ENCODE peak calls at places on chromosomes 5 and 9, in nine cellular contexts. One of them, this sample, is unnamed.

GRCh38 chr5:171579849-171580505 is 160.5 kb downstream of the FGF18 start:
- DNase-seq in upper lobe of right lung: no peak
- DNase-seq in adrenal gland: no peak
- DNase-seq in CD8-positive, alpha-beta memory T cell: no peak
- DNase-seq in body of pancreas: no peak
- DNase-seq in adipocyte: no peak
- DNase-seq in IMR-90: no peak
- DNase-seq in PC-3: no peak
- DNase-seq in fibroblast of lung: no peak
- DNase-seq in this sample: no peak

GRCh38 chr5:137220523-137220927 is 278.6 kb downstream of the SPOCK1 start:
- DNase-seq in upper lobe of right lung: no peak
- DNase-seq in adrenal gland: peak; percentile 57
- DNase-seq in CD8-positive, alpha-beta memory T cell: no peak
- DNase-seq in body of pancreas: no peak
- DNase-seq in adipocyte: peak; percentile 80
- DNase-seq in IMR-90: peak; percentile 78
- DNase-seq in PC-3: peak; percentile 93
- DNase-seq in fibroblast of lung: peak; percentile 86
- DNase-seq in this sample: no peak

GRCh38 chr9:112430006-112430522 is 50.2 kb downstream of the HSDL2 start:
- DNase-seq in upper lobe of right lung: no peak
- DNase-seq in adrenal gland: no peak
- DNase-seq in CD8-positive, alpha-beta memory T cell: no peak
- DNase-seq in body of pancreas: no peak
- DNase-seq in adipocyte: no peak
- DNase-seq in IMR-90: no peak
- DNase-seq in PC-3: no peak
- DNase-seq in fibroblast of lung: no peak
- DNase-seq in this sample: no peak

GRCh38 chr5:96431376-96432244 is 1.4 kb downstream of the PCSK1 start:
- DNase-seq in upper lobe of right lung: no peak
- DNase-seq in adrenal gland: no peak
- DNase-seq in CD8-positive, alpha-beta memory T cell: no peak
- DNase-seq in body of pancreas: peak; percentile 14
- DNase-seq in adipocyte: no peak
- DNase-seq in IMR-90: peak; percentile 35
- DNase-seq in PC-3: no peak
- DNase-seq in fibroblast of lung: peak; percentile 79
- DNase-seq in this sample: no peak

GRCh38 chr5:59317772-59318205 is 575.7 kb downstream of the PDE4D start:
- DNase-seq in upper lobe of right lung: no peak
- DNase-seq in adrenal gland: no peak
- DNase-seq in CD8-positive, alpha-beta memory T cell: no peak
- DNase-seq in body of pancreas: no peak
- DNase-seq in adipocyte: no peak
- DNase-seq in IMR-90: no peak
- DNase-seq in PC-3: no peak
- DNase-seq in fibroblast of lung: no peak
- DNase-seq in this sample: no peak

GRCh38 chr5:9376363-9377117 is 169.3 kb downstream of the SEMA5A start:
- DNase-seq in upper lobe of right lung: no peak
- DNase-seq in adrenal gland: no peak
- DNase-seq in CD8-positive, alpha-beta memory T cell: no peak
- DNase-seq in body of pancreas: no peak
- DNase-seq in adipocyte: no peak
- DNase-seq in IMR-90: peak; percentile 52
- DNase-seq in PC-3: peak; percentile 99
- DNase-seq in fibroblast of lung: no peak
- DNase-seq in this sample: no peak

GRCh38 chr9:4509590-4509984 is 19.3 kb downstream of the SLC1A1 start:
- DNase-seq in upper lobe of right lung: no peak
- DNase-seq in adrenal gland: no peak
- DNase-seq in CD8-positive, alpha-beta memory T cell: no peak
- DNase-seq in body of pancreas: no peak
- DNase-seq in adipocyte: no peak
- DNase-seq in IMR-90: no peak
- DNase-seq in PC-3: no peak
- DNase-seq in fibroblast of lung: no peak
- DNase-seq in this sample: no peak

GRCh38 chr9:107422189-107422802 is 67.3 kb downstream of the KLF4 start:
- DNase-seq in upper lobe of right lung: peak; percentile 84
- DNase-seq in adrenal gland: peak; percentile 82
- DNase-seq in CD8-positive, alpha-beta memory T cell: no peak
- DNase-seq in body of pancreas: peak; percentile 65
- DNase-seq in adipocyte: peak; percentile 85
- DNase-seq in IMR-90: peak; percentile 51
- DNase-seq in PC-3: peak; percentile 75
- DNase-seq in fibroblast of lung: peak; percentile 45
- DNase-seq in this sample: no peak

GRCh38 chr5:120655828-120656435 is 191.8 kb downstream of the PRR16 start:
- DNase-seq in upper lobe of right lung: no peak
- DNase-seq in adrenal gland: peak; percentile 33
- DNase-seq in CD8-positive, alpha-beta memory T cell: no peak
- DNase-seq in body of pancreas: peak; percentile 44
- DNase-seq in adipocyte: peak; percentile 46
- DNase-seq in IMR-90: peak; percentile 22
- DNase-seq in PC-3: peak; percentile 64
- DNase-seq in fibroblast of lung: peak; percentile 17
- DNase-seq in this sample: peak; percentile 0

GRCh38 chr5:153523196-153523595 is 32.7 kb downstream of the GRIA1 start:
- DNase-seq in upper lobe of right lung: no peak
- DNase-seq in adrenal gland: no peak
- DNase-seq in CD8-positive, alpha-beta memory T cell: no peak
- DNase-seq in body of pancreas: no peak
- DNase-seq in adipocyte: peak; percentile 39
- DNase-seq in IMR-90: peak; percentile 51
- DNase-seq in PC-3: peak; percentile 7
- DNase-seq in fibroblast of lung: peak; percentile 76
- DNase-seq in this sample: no peak

GRCh38 chr5:61800450-61800849 is 468.4 kb downstream of the ZSWIM6 start:
- DNase-seq in upper lobe of right lung: no peak
- DNase-seq in adrenal gland: no peak
- DNase-seq in CD8-positive, alpha-beta memory T cell: no peak
- DNase-seq in body of pancreas: no peak
- DNase-seq in adipocyte: no peak
- DNase-seq in IMR-90: no peak
- DNase-seq in PC-3: no peak
- DNase-seq in fibroblast of lung: no peak
- DNase-seq in this sample: no peak

GRCh38 chr9:107868166-107868565 is 378.6 kb upstream of the KLF4 start:
- DNase-seq in upper lobe of right lung: no peak
- DNase-seq in adrenal gland: no peak
- DNase-seq in CD8-positive, alpha-beta memory T cell: no peak
- DNase-seq in body of pancreas: no peak
- DNase-seq in adipocyte: no peak
- DNase-seq in IMR-90: no peak
- DNase-seq in PC-3: no peak
- DNase-seq in fibroblast of lung: no peak
- DNase-seq in this sample: no peak

GRCh38 chr5:42592401-42592800 is 164.2 kb upstream of the CCDC152 start:
- DNase-seq in upper lobe of right lung: no peak
- DNase-seq in adrenal gland: no peak
- DNase-seq in CD8-positive, alpha-beta memory T cell: no peak
- DNase-seq in body of pancreas: no peak
- DNase-seq in adipocyte: no peak
- DNase-seq in IMR-90: no peak
- DNase-seq in PC-3: no peak
- DNase-seq in fibroblast of lung: no peak
- DNase-seq in this sample: no peak

GRCh38 chr5:42598311-42598710 is 158.3 kb upstream of the CCDC152 start:
- DNase-seq in upper lobe of right lung: no peak
- DNase-seq in adrenal gland: no peak
- DNase-seq in CD8-positive, alpha-beta memory T cell: no peak
- DNase-seq in body of pancreas: no peak
- DNase-seq in adipocyte: no peak
- DNase-seq in IMR-90: no peak
- DNase-seq in PC-3: no peak
- DNase-seq in fibroblast of lung: no peak
- DNase-seq in this sample: no peak

GRCh38 chr5:42596817-42597216 is 159.8 kb upstream of the CCDC152 start:
- DNase-seq in upper lobe of right lung: no peak
- DNase-seq in adrenal gland: no peak
- DNase-seq in CD8-positive, alpha-beta memory T cell: no peak
- DNase-seq in body of pancreas: no peak
- DNase-seq in adipocyte: no peak
- DNase-seq in IMR-90: no peak
- DNase-seq in PC-3: peak; percentile 19
- DNase-seq in fibroblast of lung: no peak
- DNase-seq in this sample: no peak

GRCh38 chr5:42597318-42597937 is 159.2 kb upstream of the CCDC152 start:
- DNase-seq in upper lobe of right lung: no peak
- DNase-seq in adrenal gland: no peak
- DNase-seq in CD8-positive, alpha-beta memory T cell: no peak
- DNase-seq in body of pancreas: no peak
- DNase-seq in adipocyte: no peak
- DNase-seq in IMR-90: no peak
- DNase-seq in PC-3: no peak
- DNase-seq in fibroblast of lung: no peak
- DNase-seq in this sample: no peak

DNA sequence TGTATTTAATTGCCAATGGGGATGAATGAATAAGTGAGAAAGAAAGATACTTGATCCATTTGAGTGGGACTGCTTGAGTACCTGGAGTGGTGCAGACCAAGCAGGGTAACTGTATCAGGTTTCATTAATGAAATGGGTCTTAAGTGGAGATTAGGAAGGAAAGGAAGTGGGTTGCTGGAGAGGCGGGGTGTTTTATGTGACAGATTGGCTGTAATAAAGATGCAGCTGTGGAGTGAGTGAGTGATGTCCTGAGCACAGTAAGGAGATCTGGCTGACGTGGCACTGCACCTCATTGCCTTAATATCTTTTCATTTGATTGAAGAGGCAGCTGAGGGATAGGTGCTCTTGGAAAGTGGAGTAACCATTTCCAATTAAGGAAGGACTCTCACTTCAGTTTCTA is 161.0 kb upstream of the CCDC152 start:
- DNase-seq in upper lobe of right lung: no peak
- DNase-seq in adrenal gland: no peak
- DNase-seq in CD8-positive, alpha-beta memory T cell: no peak
- DNase-seq in body of pancreas: no peak
- DNase-seq in adipocyte: no peak
- DNase-seq in IMR-90: no peak
- DNase-seq in PC-3: no peak
- DNase-seq in fibroblast of lung: no peak
- DNase-seq in this sample: no peak
- H3K4me1 ChIP-seq in upper lobe of right lung: peaks cover 11% of the 10 kb centered on the region
- H3K4me1 ChIP-seq in adrenal gland: peaks cover 6% of the 10 kb centered on the region
- H3K4me1 ChIP-seq in CD8-positive, alpha-beta memory T cell: no peaks in the 10 kb centered on the region
- H3K4me1 ChIP-seq in body of pancreas: no peaks in the 10 kb centered on the region
- H3K4me1 ChIP-seq in adipocyte: peaks cover 27% of the 10 kb centered on the region
- H3K4me1 ChIP-seq in IMR-90: no peaks in the 10 kb centered on the region
- H3K4me1 ChIP-seq in PC-3: no peaks in the 10 kb centered on the region
- H3K4me1 ChIP-seq in fibroblast of lung: no peaks in the 10 kb centered on the region
- H3K4me1 ChIP-seq in this sample: no peaks in the 10 kb centered on the region

GRCh38 chr9:97737429-97737828 is 40.3 kb upstream of the XPA start:
- DNase-seq in upper lobe of right lung: no peak
- DNase-seq in adrenal gland: no peak
- DNase-seq in CD8-positive, alpha-beta memory T cell: no peak
- DNase-seq in body of pancreas: no peak
- DNase-seq in adipocyte: no peak
- DNase-seq in IMR-90: no peak
- DNase-seq in PC-3: peak; percentile 24
- DNase-seq in fibroblast of lung: no peak
- DNase-seq in this sample: no peak
- H3K27me3 ChIP-seq in upper lobe of right lung: peaks cover 32% of the 10 kb centered on the region
- H3K27me3 ChIP-seq in adrenal gland: peaks cover 17% of the 10 kb centered on the region
- H3K27me3 ChIP-seq in CD8-positive, alpha-beta memory T cell: peaks cover 10% of the 10 kb centered on the region
- H3K27me3 ChIP-seq in body of pancreas: no peaks in the 10 kb centered on the region
- H3K27me3 ChIP-seq in adipocyte: peaks cover 66% of the 10 kb centered on the region
- H3K27me3 ChIP-seq in IMR-90: peaks cover 31% of the 10 kb centered on the region
- H3K27me3 ChIP-seq in PC-3: no peaks in the 10 kb centered on the region
- H3K27me3 ChIP-seq in fibroblast of lung: peaks cover 12% of the 10 kb centered on the region
- H3K27me3 ChIP-seq in this sample: peaks cover 19% of the 10 kb centered on the region

DNA sequence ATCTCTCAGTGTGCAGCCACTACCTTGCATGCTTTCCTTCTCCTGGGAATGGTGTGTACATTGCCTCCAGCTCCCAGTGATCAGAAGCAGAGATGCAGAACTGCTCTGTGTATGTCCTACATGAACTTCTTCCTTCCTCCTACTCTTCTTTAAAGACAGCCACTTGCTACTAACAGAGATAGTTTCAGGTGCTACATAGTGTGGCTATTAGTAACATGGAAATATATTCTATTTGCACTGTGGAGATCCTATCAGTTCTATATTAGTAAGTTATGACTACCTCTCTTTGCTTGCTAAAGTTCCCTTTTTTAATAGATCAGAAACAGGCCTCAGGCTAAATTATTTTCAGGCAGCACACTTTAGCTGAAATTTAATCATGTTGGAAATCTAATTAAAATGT is 64.3 kb upstream of the TNFSF8 start:
- DNase-seq in upper lobe of right lung: no peak
- DNase-seq in adrenal gland: no peak
- DNase-seq in CD8-positive, alpha-beta memory T cell: no peak
- DNase-seq in body of pancreas: no peak
- DNase-seq in adipocyte: no peak
- DNase-seq in IMR-90: no peak
- DNase-seq in PC-3: no peak
- DNase-seq in fibroblast of lung: no peak
- DNase-seq in this sample: no peak
- H3K4me1 ChIP-seq in upper lobe of right lung: no peaks in the 10 kb centered on the region
- H3K4me1 ChIP-seq in adrenal gland: no peaks in the 10 kb centered on the region
- H3K4me1 ChIP-seq in CD8-positive, alpha-beta memory T cell: peaks cover 13% of the 10 kb centered on the region
- H3K4me1 ChIP-seq in body of pancreas: peaks cover 11% of the 10 kb centered on the region
- H3K4me1 ChIP-seq in adipocyte: peaks cover 2% of the 10 kb centered on the region
- H3K4me1 ChIP-seq in IMR-90: no peaks in the 10 kb centered on the region
- H3K4me1 ChIP-seq in PC-3: peaks cover 1% of the 10 kb centered on the region
- H3K4me1 ChIP-seq in fibroblast of lung: no peaks in the 10 kb centered on the region
- H3K4me1 ChIP-seq in this sample: peaks cover 2% of the 10 kb centered on the region

GRCh38 chr5:135577421-135577820 is 1.4 kb downstream of the CXCL14 start:
- DNase-seq in upper lobe of right lung: no peak
- DNase-seq in adrenal gland: no peak
- DNase-seq in CD8-positive, alpha-beta memory T cell: no peak
- DNase-seq in body of pancreas: no peak
- DNase-seq in adipocyte: no peak
- DNase-seq in IMR-90: no peak
- DNase-seq in PC-3: no peak
- DNase-seq in fibroblast of lung: no peak
- DNase-seq in this sample: no peak

GRCh38 chr5:135584918-135585317 is 6.1 kb upstream of the CXCL14 start:
- DNase-seq in upper lobe of right lung: no peak
- DNase-seq in adrenal gland: no peak
- DNase-seq in CD8-positive, alpha-beta memory T cell: no peak
- DNase-seq in body of pancreas: no peak
- DNase-seq in adipocyte: no peak
- DNase-seq in IMR-90: no peak
- DNase-seq in PC-3: no peak
- DNase-seq in fibroblast of lung: no peak
- DNase-seq in this sample: no peak

GRCh38 chr5:135578305-135578684 is 496 bp downstream of the CXCL14 start:
- DNase-seq in upper lobe of right lung: no peak
- DNase-seq in adrenal gland: no peak
- DNase-seq in CD8-positive, alpha-beta memory T cell: no peak
- DNase-seq in body of pancreas: no peak
- DNase-seq in adipocyte: no peak
- DNase-seq in IMR-90: no peak
- DNase-seq in PC-3: no peak
- DNase-seq in fibroblast of lung: no peak
- DNase-seq in this sample: no peak

GRCh38 chr5:135578685-135579341 is at the start of gene CXCL14:
- DNase-seq in upper lobe of right lung: peak; percentile 71
- DNase-seq in adrenal gland: peak; percentile 41
- DNase-seq in CD8-positive, alpha-beta memory T cell: no peak
- DNase-seq in body of pancreas: no peak
- DNase-seq in adipocyte: peak; percentile 80
- DNase-seq in IMR-90: peak; percentile 49
- DNase-seq in PC-3: no peak
- DNase-seq in fibroblast of lung: peak; percentile 87
- DNase-seq in this sample: no peak

GRCh38 chr5:135582099-135582781 is 3.4 kb upstream of the CXCL14 start:
- DNase-seq in upper lobe of right lung: no peak
- DNase-seq in adrenal gland: no peak
- DNase-seq in CD8-positive, alpha-beta memory T cell: no peak
- DNase-seq in body of pancreas: no peak
- DNase-seq in adipocyte: no peak
- DNase-seq in IMR-90: no peak
- DNase-seq in PC-3: no peak
- DNase-seq in fibroblast of lung: no peak
- DNase-seq in this sample: no peak
- H3K27me3 ChIP-seq in upper lobe of right lung: peaks cover 49% of the 10 kb centered on the region
- H3K27me3 ChIP-seq in adrenal gland: peaks cover 47% of the 10 kb centered on the region
- H3K27me3 ChIP-seq in CD8-positive, alpha-beta memory T cell: no peaks in the 10 kb centered on the region
- H3K27me3 ChIP-seq in body of pancreas: no peaks in the 10 kb centered on the region
- H3K27me3 ChIP-seq in adipocyte: peaks cover 52% of the 10 kb centered on the region
- H3K27me3 ChIP-seq in IMR-90: peaks cover 50% of the 10 kb centered on the region
- H3K27me3 ChIP-seq in PC-3: peaks cover 74% of the 10 kb centered on the region
- H3K27me3 ChIP-seq in fibroblast of lung: peaks cover 22% of the 10 kb centered on the region
- H3K27me3 ChIP-seq in this sample: peaks cover 5% of the 10 kb centered on the region

This sample was measured in CD4-positive, CD25-positive, alpha-beta regulatory T cell.